ENCODE peak calls at places on chromosomes 5 and 9, in seven cellular contexts. One of them, this sample, is unnamed.

GRCh38 chr5:172175263-172175719 is 12.7 kb downstream of the STK10 start:
- DNase-seq in ELF-1: no peak
- DNase-seq in NCI-H2171 treated with DMSO at 0.1 percent for 48 hours: no peak
- DNase-seq in NCI-H1694 treated with DMSO at 0.1 percent for 48 hours: no peak
- DNase-seq in sigmoid colon: peak; percentile 74
- DNase-seq in Ammon's horn: peak; percentile 67
- DNase-seq in stimulated activated CD4-positive, alpha-beta T cell treated with anti-CD3 and anti-CD28 coated beads, TNF-alpha, amount 100 ng/mL, for 1 hour: peak; percentile 78
- DNase-seq in this sample: peak; percentile 68

GRCh38 chr5:159050408-159051091 is 49.2 kb downstream of the EBF1 start:
- DNase-seq in ELF-1: peak; percentile 57
- DNase-seq in NCI-H2171 treated with DMSO at 0.1 percent for 48 hours: no peak
- DNase-seq in stimulated activated CD4-positive, alpha-beta T cell treated with anti-CD3 and anti-CD28 coated beads, TNF-alpha, amount 100 ng/mL, for 1 hour: no peak
- DNase-seq in NCI-H1694 treated with DMSO at 0.1 percent for 48 hours: no peak
- DNase-seq in Ammon's horn: no peak
- DNase-seq in sigmoid colon: no peak
- DNase-seq in this sample: no peak

GRCh38 chr9:128636556-128637530 is 19.8 kb downstream of the DYNC2I2 start:
- DNase-seq in NCI-H2171 treated with DMSO at 0.1 percent for 48 hours: no peak
- DNase-seq in Ammon's horn: no peak
- DNase-seq in stimulated activated CD4-positive, alpha-beta T cell treated with anti-CD3 and anti-CD28 coated beads, TNF-alpha, amount 100 ng/mL, for 1 hour: no peak
- DNase-seq in ELF-1: no peak
- DNase-seq in sigmoid colon: no peak
- DNase-seq in NCI-H1694 treated with DMSO at 0.1 percent for 48 hours: peak; percentile 33
- DNase-seq in this sample: no peak

GRCh38 chr5:14983666-14984441 is 112.3 kb upstream of the ANKH start:
- DNase-seq in Ammon's horn: peak; percentile 38
- DNase-seq in sigmoid colon: no peak
- DNase-seq in stimulated activated CD4-positive, alpha-beta T cell treated with anti-CD3 and anti-CD28 coated beads, TNF-alpha, amount 100 ng/mL, for 1 hour: no peak
- DNase-seq in NCI-H2171 treated with DMSO at 0.1 percent for 48 hours: no peak
- DNase-seq in NCI-H1694 treated with DMSO at 0.1 percent for 48 hours: no peak
- DNase-seq in ELF-1: no peak
- DNase-seq in this sample: peak; percentile 49

GRCh38 chr9:86022687-86023266 is 76.6 kb downstream of the GOLM1 start:
- DNase-seq in stimulated activated CD4-positive, alpha-beta T cell treated with anti-CD3 and anti-CD28 coated beads, TNF-alpha, amount 100 ng/mL, for 1 hour: no peak
- DNase-seq in sigmoid colon: no peak
- DNase-seq in Ammon's horn: no peak
- DNase-seq in ELF-1: no peak
- DNase-seq in NCI-H2171 treated with DMSO at 0.1 percent for 48 hours: no peak
- DNase-seq in NCI-H1694 treated with DMSO at 0.1 percent for 48 hours: no peak
- DNase-seq in this sample: no peak

GRCh38 chr5:36389245-36389644 is 87.5 kb upstream of the RANBP3L start:
- DNase-seq in NCI-H2171 treated with DMSO at 0.1 percent for 48 hours: no peak
- DNase-seq in sigmoid colon: peak; percentile 69
- DNase-seq in stimulated activated CD4-positive, alpha-beta T cell treated with anti-CD3 and anti-CD28 coated beads, TNF-alpha, amount 100 ng/mL, for 1 hour: no peak
- DNase-seq in ELF-1: peak; percentile 19
- DNase-seq in NCI-H1694 treated with DMSO at 0.1 percent for 48 hours: no peak
- DNase-seq in Ammon's horn: peak; percentile 62
- DNase-seq in this sample: no peak

GRCh38 chr5:67021522-67022316 is 174.9 kb downstream of the CD180 start:
- DNase-seq in Ammon's horn: no peak
- DNase-seq in ELF-1: no peak
- DNase-seq in sigmoid colon: no peak
- DNase-seq in stimulated activated CD4-positive, alpha-beta T cell treated with anti-CD3 and anti-CD28 coated beads, TNF-alpha, amount 100 ng/mL, for 1 hour: no peak
- DNase-seq in NCI-H2171 treated with DMSO at 0.1 percent for 48 hours: no peak
- DNase-seq in NCI-H1694 treated with DMSO at 0.1 percent for 48 hours: no peak
- DNase-seq in this sample: no peak

GRCh38 chr9:135905380-135906282 is 1.7 kb downstream of the CAMSAP1 start:
- DNase-seq in ELF-1: no peak
- DNase-seq in NCI-H2171 treated with DMSO at 0.1 percent for 48 hours: no peak
- DNase-seq in sigmoid colon: peak; percentile 54
- DNase-seq in Ammon's horn: no peak
- DNase-seq in stimulated activated CD4-positive, alpha-beta T cell treated with anti-CD3 and anti-CD28 coated beads, TNF-alpha, amount 100 ng/mL, for 1 hour: peak; percentile 25
- DNase-seq in NCI-H1694 treated with DMSO at 0.1 percent for 48 hours: no peak
- DNase-seq in this sample: no peak

GRCh38 chr5:53422539-53422938 is 57.9 kb upstream of the FST start:
- DNase-seq in NCI-H1694 treated with DMSO at 0.1 percent for 48 hours: no peak
- DNase-seq in Ammon's horn: no peak
- DNase-seq in ELF-1: no peak
- DNase-seq in sigmoid colon: no peak
- DNase-seq in NCI-H2171 treated with DMSO at 0.1 percent for 48 hours: no peak
- DNase-seq in stimulated activated CD4-positive, alpha-beta T cell treated with anti-CD3 and anti-CD28 coated beads, TNF-alpha, amount 100 ng/mL, for 1 hour: no peak
- DNase-seq in this sample: no peak

GRCh38 chr9:96721731-96722429 is 56.0 kb downstream of the ZNF510 start:
- DNase-seq in ELF-1: no peak
- DNase-seq in NCI-H2171 treated with DMSO at 0.1 percent for 48 hours: no peak
- DNase-seq in sigmoid colon: no peak
- DNase-seq in Ammon's horn: peak; percentile 13
- DNase-seq in stimulated activated CD4-positive, alpha-beta T cell treated with anti-CD3 and anti-CD28 coated beads, TNF-alpha, amount 100 ng/mL, for 1 hour: no peak
- DNase-seq in NCI-H1694 treated with DMSO at 0.1 percent for 48 hours: no peak
- DNase-seq in this sample: no peak

GRCh38 chr5:6726006-6726405 is 12.8 kb downstream of the TENT4A start:
- DNase-seq in stimulated activated CD4-positive, alpha-beta T cell treated with anti-CD3 and anti-CD28 coated beads, TNF-alpha, amount 100 ng/mL, for 1 hour: no peak
- DNase-seq in Ammon's horn: no peak
- DNase-seq in sigmoid colon: no peak
- DNase-seq in ELF-1: no peak
- DNase-seq in NCI-H2171 treated with DMSO at 0.1 percent for 48 hours: no peak
- DNase-seq in NCI-H1694 treated with DMSO at 0.1 percent for 48 hours: no peak
- DNase-seq in this sample: no peak

This sample was measured in colonic mucosa.